ENCODE peak calls at places on chromosomes 2 and 18, in four cellular contexts. G, Q, E and K are unnamed samples.
A peak's percentile ranks its signal among the peaks of the same experiment; 100 is the strongest.

GRCh38 chr2:69013837-69014796 is 1.1 kb downstream of the ANTXR1 start:
- DNase-seq in G (no peak), E (peak; percentile 43), Q (no peak), K (no peak)

GRCh38 chr2:23549051-23549450 is 164.1 kb downstream of the KLHL29 start:
- DNase-seq in E (no peak), G (no peak), Q (no peak), K (no peak)

GRCh38 chr18:11009869-11010268 is 139.5 kb downstream of the PIEZO2 start:
- DNase-seq in E (no peak), G (no peak), Q (no peak), K (no peak)

GRCh38 chr2:200340527-200341224 is 34.2 kb downstream of the SPATS2L start:
- DNase-seq in Q (no peak), G (no peak), E (no peak), K (no peak)

GRCh38 chr2:239727776-239728600 is 297.2 kb downstream of the NDUFA10 start:
- DNase-seq in E (no peak), G (no peak), Q (no peak), K (no peak)

GRCh38 chr2:177474904-177475474 is 82.4 kb downstream of the AGPS start:
- DNase-seq in Q (no peak), E (no peak), G (no peak), K (no peak)

GRCh38 chr2:160584972-160585494 is 91.4 kb upstream of the RBMS1 start:
- DNase-seq in Q (no peak), G (no peak), E (no peak), K (no peak)

GRCh38 chr2:162118166-162119031 is 33.6 kb downstream of the GCG start:
- DNase-seq in Q (no peak), G (no peak), E (no peak), K (no peak)

GRCh38 chr2:171281116-171281515 is 120.4 kb upstream of the TLK1 start:
- DNase-seq in E (no peak), Q (no peak), G (no peak), K (no peak)

GRCh38 chr18:71808576-71808975 is 735.6 kb downstream of the CBLN2 start:
- DNase-seq in Q (no peak), G (no peak), E (no peak), K (no peak)

GRCh38 chr2:211347328-211347727 is 790.9 kb downstream of the CPS1 start:
- DNase-seq in Q (no peak), G (no peak), E (peak; percentile 21), K (no peak)

GRCh38 chr18:9449580-9449979 is 25.7 kb upstream of the RALBP1 start:
- DNase-seq in Q (no peak), G (no peak), E (no peak), K (no peak)

GRCh38 chr18:13237641-13238040 is 19.1 kb downstream of the LDLRAD4 start:
- DNase-seq in G (no peak), Q (no peak), E (no peak), K (no peak)

GRCh38 chr2:120596990-120597594 is 138.6 kb upstream of the GLI2 start:
- DNase-seq in Q (no peak), E (no peak), G (no peak), K (no peak)

GRCh38 chr2:133266075-133266925 is 302.0 kb downstream of the NCKAP5 start:
- DNase-seq in G (no peak), E (peak; percentile 86), Q (peak; percentile 49), K (no peak)

GRCh38 chr2:68190991-68191731 is 33.5 kb downstream of the PNO1 start:
- DNase-seq in Q (peak; percentile 31), G (no peak), E (no peak), K (no peak)

GRCh38 chr2:240452471-240453256 is 17.2 kb downstream of the GPC1 start:
- DNase-seq in E (peak; percentile 72), G (peak; percentile 91), Q (peak; percentile 66), K (no peak)

GRCh38 chr2:64233396-64233922 is 89.2 kb upstream of the PELI1 start:
- DNase-seq in G (no peak), E (no peak), Q (no peak), K (no peak)

GRCh38 chr2:116366212-116366611 is 1448.3 kb upstream of the DDX18 start:
- DNase-seq in E (no peak), G (no peak), Q (no peak), K (no peak)

GRCh38 chr2:19536136-19536535 is 177.7 kb upstream of the OSR1 start:
- DNase-seq in E (no peak), Q (no peak), G (no peak), K (no peak)

GRCh38 chr2:143856973-143857372 is 662.9 kb downstream of the ZEB2 start:
- DNase-seq in Q (no peak), G (no peak), E (no peak), K (no peak)

GRCh38 chr2:118974103-118974911 is 32.3 kb downstream of the MARCO start:
- DNase-seq in G (no peak), E (no peak), Q (peak; percentile 31), K (no peak)

GRCh38 chr18:74796928-74797576 is 199.4 kb downstream of the ZNF407 start:
- DNase-seq in E (no peak), G (no peak), Q (no peak), K (peak; percentile 40)

GRCh38 chr18:23802817-23803216 is 113.6 kb downstream of the LAMA3 start:
- DNase-seq in Q (no peak), G (no peak), E (no peak), K (no peak)

GRCh38 chr2:149041482-149041881 is 3.0 kb downstream of the LYPD6B start:
- DNase-seq in E (no peak), Q (no peak), G (no peak), K (no peak)

GRCh38 chr2:234754126-234754525 is 197.7 kb upstream of the SH3BP4 start:
- DNase-seq in Q (no peak), G (no peak), E (no peak), K (no peak)

GRCh38 chr2:237207641-237208040 is 122.0 kb downstream of the COPS8 start:
- DNase-seq in E (no peak), Q (no peak), G (no peak), K (no peak)

GRCh38 chr2:30157616-30158015 is 10.8 kb downstream of the YPEL5 start:
- DNase-seq in Q (no peak), E (no peak), G (no peak), K (no peak)

GRCh38 chr2:222939208-222939846 is 78.5 kb downstream of the ACSL3 start:
- DNase-seq in E (peak; percentile 90), Q (no peak), G (peak; percentile 37), K (peak; percentile 45)

GRCh38 chr18:59272971-59273935 is at the start of gene RAX:
- DNase-seq in E (peak; percentile 95), Q (peak; percentile 52), G (peak; percentile 79), K (no peak)

GRCh38 chr2:134788417-134788816 is 50.0 kb upstream of the ACMSD start:
- DNase-seq in Q (no peak), E (no peak), G (no peak), K (no peak)

GRCh38 chr2:235954281-235954680 is 213.9 kb downstream of the GBX2 start:
- DNase-seq in E (no peak), G (no peak), Q (no peak), K (no peak)

GRCh38 chr2:179569834-179570233 is 291.6 kb downstream of the ZNF385B start:
- DNase-seq in Q (no peak), E (no peak), G (no peak), K (no peak)

GRCh38 chr2:105545731-105546622 is 147.1 kb upstream of the FHL2 start:
- DNase-seq in E (peak; percentile 80), Q (peak; percentile 74), G (peak; percentile 80), K (no peak)

GRCh38 chr2:95344208-95344570 is 47.0 kb downstream of the KCNIP3 start:
- DNase-seq in Q (no peak), G (no peak), E (no peak), K (no peak)

GRCh38 chr18:62033207-62033606 is 140.4 kb upstream of the RNF152 start:
- DNase-seq in E (no peak), Q (no peak), G (no peak), K (no peak)

GRCh38 chr2:14936436-14936835 is 303.9 kb downstream of the LRATD1 start:
- DNase-seq in Q (no peak), E (no peak), G (no peak), K (no peak)

DNA sequence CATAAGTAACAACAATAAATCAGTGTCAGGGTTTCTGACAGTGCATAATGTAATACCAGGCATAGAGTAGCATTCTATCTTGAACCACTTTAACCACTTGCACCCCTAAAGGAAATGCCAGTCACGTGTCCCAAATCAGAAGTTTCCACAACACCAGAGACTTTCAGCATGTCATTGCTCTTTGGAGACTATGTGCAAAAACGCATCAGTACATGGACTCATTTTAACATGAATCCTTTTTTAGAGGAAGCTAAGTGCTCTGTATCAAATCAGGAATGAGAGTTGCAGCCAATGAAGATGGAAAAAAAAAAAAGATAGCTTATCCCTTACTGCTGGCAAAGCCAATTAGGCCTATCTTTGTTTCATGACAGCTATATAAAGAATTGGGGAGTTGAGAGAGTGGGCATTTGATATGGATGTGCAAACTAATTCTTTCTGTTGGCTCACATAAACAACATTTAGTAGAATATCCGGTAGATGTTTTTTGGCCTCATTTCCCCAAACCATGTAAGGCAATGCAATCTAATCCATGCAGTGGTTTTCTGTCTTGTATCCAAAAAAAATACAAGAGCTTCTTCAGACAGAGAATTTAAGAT is 353.1 kb downstream of the IRS1 start:
- DNase-seq in Q (no peak), G (no peak), E (no peak), K (no peak)
- TF ChIP-seq JUNB in Q (no peak), G (no peak), E (no peak), K (no peak)

GRCh38 chr2:20596193-20596972 is 54.5 kb downstream of the HS1BP3 start:
- DNase-seq in E (no peak), Q (no peak), G (no peak), K (no peak)
- TF ChIP-seq JUNB in E (no peak), Q (no peak), G (no peak), K (peak; percentile 5)

DNA sequence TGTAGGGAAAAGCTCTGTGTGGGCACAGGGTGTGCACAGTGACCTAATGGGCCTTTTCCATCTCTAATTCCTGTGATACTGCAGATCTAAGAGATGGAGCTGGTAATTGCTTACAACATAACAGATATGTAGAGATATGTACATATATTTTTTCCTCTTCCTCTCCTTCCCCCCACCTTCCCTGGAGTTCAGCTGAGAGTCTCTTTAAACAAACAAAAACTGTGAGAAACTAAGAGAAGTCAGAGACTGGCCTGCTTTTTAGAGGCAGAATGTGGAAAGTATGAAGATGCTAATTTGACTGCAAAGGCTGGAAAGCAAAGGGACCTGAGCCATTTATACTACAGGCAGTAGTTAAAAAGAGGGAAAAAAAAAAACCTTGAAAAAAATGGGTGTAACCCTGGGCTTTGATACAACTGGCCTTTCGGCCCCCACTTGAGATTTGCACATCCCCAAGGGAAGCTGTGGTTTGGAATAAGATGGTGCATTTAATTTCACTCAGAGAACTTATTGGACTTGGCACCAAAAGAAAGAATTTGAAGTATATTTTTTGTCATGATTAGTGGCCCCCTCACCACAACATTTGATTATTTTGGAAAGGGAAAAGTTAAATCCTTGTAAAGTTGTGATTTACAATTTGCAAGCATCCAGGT is 502.2 kb upstream of the ZEB2 start:
- DNase-seq in E (no peak), G (no peak), Q (no peak), K (no peak)
- TF ChIP-seq JUNB in E (no peak), G (no peak), Q (no peak), K (no peak)

DNA sequence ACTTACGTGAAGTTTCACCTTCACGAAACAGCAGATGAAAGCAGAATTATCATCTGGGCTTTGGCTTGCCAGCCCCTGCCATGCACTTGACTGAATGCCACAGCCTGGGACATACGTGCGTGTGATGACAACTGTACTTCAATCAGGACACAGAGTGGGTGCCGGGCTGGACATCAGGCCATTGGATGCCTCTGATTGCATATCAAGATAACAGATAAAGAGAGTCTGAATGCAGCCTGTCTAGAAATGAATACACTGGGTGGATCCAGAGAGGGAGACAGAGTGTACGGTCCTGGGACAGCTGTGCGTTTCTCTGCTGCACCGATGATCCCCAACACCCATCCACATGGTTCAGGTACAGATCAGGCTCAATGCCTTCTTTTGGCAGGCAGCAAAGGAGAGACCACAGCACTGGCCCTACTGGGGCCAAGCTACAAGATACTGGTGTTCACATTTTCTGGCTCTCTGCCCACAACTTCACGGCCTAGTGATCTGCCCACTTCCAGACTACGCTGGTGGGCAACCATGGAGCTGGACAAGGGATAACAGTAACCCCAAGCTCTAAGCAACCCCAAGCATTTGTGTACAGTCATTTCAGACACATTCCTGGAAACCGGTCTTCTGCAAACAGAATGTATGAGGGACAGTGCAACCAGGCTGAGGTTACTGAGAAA is 35.6 kb downstream of the FBLN7 start:
- DNase-seq in E (no peak), G (no peak), Q (no peak), K (no peak)
- TF ChIP-seq JUNB in E (no peak), G (no peak), Q (no peak), K (no peak)